ENCODE peak calls at places on chromosomes 7 and 10, in nine cellular contexts. W is pons, D is Karpas-422, Q is GM06990, A is ovary, G is memory B cell, P is fibroblast of pulmonary artery, I is NCI-H1105 treated with DMSO at 0.1 percent for 48 hours, T is AG04449. V is an unnamed sample.

GRCh38 chr10:14758451-14758850 is 16.2 kb downstream of the FAM107B start:
- DNase-seq in W (no peak), D (no peak), Q (no peak), A (no peak), G (no peak), P (no peak), I (no peak), T (no peak), V (no peak)

GRCh38 chr10:89867964-89868363 is 166.6 kb downstream of the KIF20B start:
- DNase-seq in W (no peak), D (no peak), Q (no peak), A (no peak), G (no peak), P (peak; percentile 23), I (no peak), T (no peak), V (peak; percentile 44)

GRCh38 chr10:58152698-58153263 is 114.9 kb downstream of the IPMK start:
- DNase-seq in W (peak; percentile 79), D (peak; percentile 82), Q (no peak), A (peak; percentile 38), G (peak; percentile 18), P (peak; percentile 76), I (peak; percentile 4), T (no peak), V (peak; percentile 31)

GRCh38 chr7:48875300-48875916 is 48.9 kb upstream of the CDC14C start:
- DNase-seq in W (peak; percentile 71), D (peak; percentile 71), Q (no peak), A (peak; percentile 48), G (no peak), P (peak; percentile 14), I (peak; percentile 61), T (no peak), V (peak; percentile 6)

GRCh38 chr10:97759157-97759980 is 12.4 kb downstream of the SFRP5 start:
- DNase-seq in W (peak; percentile 68), D (peak; percentile 59), Q (no peak), A (peak; percentile 79), G (peak; percentile 37), P (peak; percentile 74), I (peak; percentile 27), T (no peak), V (peak; percentile 22)

GRCh38 chr7:37585064-37585463 is 98.5 kb upstream of the GPR141 start:
- DNase-seq in W (no peak), D (no peak), Q (no peak), A (no peak), G (no peak), P (no peak), I (no peak), T (no peak), V (no peak)

GRCh38 chr7:36598056-36598675 is 126.1 kb downstream of the AOAH start:
- DNase-seq in W (no peak), D (no peak), Q (no peak), A (no peak), G (no peak), P (peak; percentile 10), I (no peak), T (no peak), V (no peak)

GRCh38 chr7:89607797-89608196 is 546.5 kb upstream of the STEAP1 start:
- DNase-seq in W (no peak), D (no peak), Q (no peak), A (no peak), G (no peak), P (no peak), I (no peak), T (no peak), V (no peak)

GRCh38 chr7:98221611-98222532 is 10.6 kb downstream of the BHLHA15 start:
- DNase-seq in W (no peak), D (no peak), Q (no peak), A (no peak), G (no peak), P (no peak), I (no peak), T (no peak), V (no peak)

GRCh38 chr10:80126876-80127275 is 5.7 kb upstream of the PLAC9 start:
- DNase-seq in W (no peak), D (no peak), Q (no peak), A (no peak), G (no peak), P (no peak), I (no peak), T (no peak), V (no peak)

GRCh38 chr7:64654796-64655548 is 11.0 kb upstream of the ZNF107 start:
- DNase-seq in W (no peak), D (peak; percentile 12), Q (no peak), A (no peak), G (no peak), P (no peak), I (no peak), T (no peak), V (no peak)

GRCh38 chr10:3452683-3453388 is 280.3 kb upstream of the PITRM1 start:
- DNase-seq in W (no peak), D (no peak), Q (no peak), A (no peak), G (no peak), P (peak; percentile 93), I (no peak), T (no peak), V (peak; percentile 88)

GRCh38 chr10:119211625-119212441 is 4.5 kb downstream of the GRK5 start:
- DNase-seq in W (no peak), D (no peak), Q (no peak), A (no peak), G (no peak), P (no peak), I (no peak), T (no peak), V (no peak)

GRCh38 chr10:99207340-99207739 is 28.3 kb downstream of the HPSE2 start:
- DNase-seq in W (no peak), D (no peak), Q (no peak), A (no peak), G (no peak), P (no peak), I (no peak), T (no peak), V (no peak)

GRCh38 chr7:157472311-157473050 is 135.7 kb downstream of the DNAJB6 start:
- DNase-seq in W (no peak), D (no peak), Q (no peak), A (no peak), G (no peak), P (peak; percentile 7), I (no peak), T (no peak), V (no peak)

GRCh38 chr7:135801045-135801693 is 52.6 kb upstream of the FAM180A start:
- DNase-seq in W (peak; percentile 76), D (peak; percentile 83), Q (peak; percentile 9), A (no peak), G (peak; percentile 41), P (peak; percentile 82), I (peak; percentile 87), T (peak; percentile 5), V (peak; percentile 48)

GRCh38 chr7:103762907-103763306 is 226.6 kb downstream of the RELN start:
- DNase-seq in W (no peak), D (no peak), Q (no peak), A (no peak), G (no peak), P (no peak), I (no peak), T (no peak), V (no peak)

GRCh38 chr10:89665302-89665701 is 20.3 kb upstream of the PANK1 start:
- DNase-seq in W (no peak), D (no peak), Q (no peak), A (no peak), G (no peak), P (no peak), I (no peak), T (no peak), V (no peak)

GRCh38 chr7:85890244-85890811 is 703.5 kb upstream of the SEMA3D start:
- DNase-seq in W (peak; percentile 70), D (peak; percentile 71), Q (no peak), A (no peak), G (no peak), P (peak; percentile 49), I (peak; percentile 61), T (no peak), V (peak; percentile 9)

GRCh38 chr10:78856421-78856820 is 212.3 kb upstream of the ZMIZ1 start:
- DNase-seq in W (peak; percentile 93), D (no peak), Q (no peak), A (peak; percentile 76), G (no peak), P (peak; percentile 18), I (no peak), T (no peak), V (no peak)

GRCh38 chr7:38335490-38336135 is 62.2 kb upstream of the TARP start:
- DNase-seq in W (peak; percentile 94), D (peak; percentile 94), Q (peak; percentile 77), A (peak; percentile 81), G (peak; percentile 70), P (peak; percentile 82), I (peak; percentile 42), T (peak; percentile 80), V (peak; percentile 75)

GRCh38 chr10:8534089-8534488 is 479.6 kb downstream of the GATA3 start:
- DNase-seq in W (no peak), D (no peak), Q (no peak), A (no peak), G (no peak), P (no peak), I (no peak), T (no peak), V (no peak)

GRCh38 chr7:132497098-132497497 is 79.2 kb downstream of the PLXNA4 start:
- DNase-seq in W (no peak), D (no peak), Q (no peak), A (no peak), G (no peak), P (no peak), I (no peak), T (no peak), V (no peak)

GRCh38 chr7:45892407-45893035 is 4.2 kb downstream of the IGFBP1 start:
- DNase-seq in W (peak; percentile 7), D (no peak), Q (no peak), A (no peak), G (no peak), P (no peak), I (no peak), T (no peak), V (no peak)

GRCh38 chr7:102469972-102470825 is 5.4 kb downstream of the LRWD1 start:
- DNase-seq in W (no peak), D (no peak), Q (peak; percentile 13), A (peak; percentile 37), G (no peak), P (no peak), I (no peak), T (no peak), V (no peak)

GRCh38 chr10:114239117-114239993 is at the start of gene VWA2:
- DNase-seq in W (no peak), D (no peak), Q (peak; percentile 46), A (no peak), G (no peak), P (no peak), I (peak; percentile 65), T (no peak), V (no peak)

GRCh38 chr10:63236113-63236935 is 103.2 kb downstream of the NRBF2 start:
- DNase-seq in W (peak; percentile 43), D (no peak), Q (peak; percentile 62), A (no peak), G (no peak), P (peak; percentile 86), I (no peak), T (peak; percentile 72), V (peak; percentile 93)

GRCh38 chr10:109889867-109890266 is 33.4 kb downstream of the XPNPEP1 start:
- DNase-seq in W (no peak), D (no peak), Q (no peak), A (no peak), G (no peak), P (peak; percentile 83), I (no peak), T (peak; percentile 52), V (peak; percentile 89)

GRCh38 chr7:78967046-78967445 is 486.4 kb downstream of the MAGI2 start:
- DNase-seq in W (no peak), D (no peak), Q (no peak), A (no peak), G (no peak), P (no peak), I (no peak), T (no peak), V (no peak)

GRCh38 chr7:85341121-85341520 is 154.3 kb upstream of the SEMA3D start:
- DNase-seq in W (no peak), D (no peak), Q (no peak), A (no peak), G (no peak), P (peak; percentile 9), I (no peak), T (no peak), V (no peak)

GRCh38 chr10:96683710-96684109 is 36.6 kb downstream of the PIK3AP1 start:
- DNase-seq in W (no peak), D (no peak), Q (no peak), A (no peak), G (no peak), P (no peak), I (no peak), T (no peak), V (no peak)